ENCODE peak calls at places on chromosome 21, in six cellular contexts. G is iPS DF 6.9, Z is body of pancreas, P is tibial artery, C is neural progenitor cell, M is transverse colon. O is an unnamed sample. For H3K27me3, H3K9me3 and H3K4me1, the result is how much of the 10 kb centered on the place peaks cover.

GRCh38 chr21:27277122-27277521 is 310.2 kb upstream of the ADAMTS5 start:
- DNase-seq in C (no peak), M (no peak), P (no peak), Z (no peak), G (no peak), O (no peak)

GRCh38 chr21:18603246-18603645 is 199.7 kb upstream of the TMPRSS15 start:
- DNase-seq in G (no peak), C (no peak), Z (no peak), P (no peak), M (no peak), O (no peak)

GRCh38 chr21:45537746-45538291 is 4.4 kb downstream of the SLC19A1 start:
- DNase-seq in Z (no peak), P (peak), C (no peak), G (no peak), M (peak), O (no peak)

GRCh38 chr21:34560021-34560420 is 48.0 kb upstream of the KCNE1 start:
- DNase-seq in Z (no peak), G (no peak), M (no peak), C (no peak), P (no peak), O (no peak)

GRCh38 chr21:15421947-15422346 is 307.8 kb upstream of the USP25 start:
- DNase-seq in P (no peak), Z (no peak), M (no peak), G (no peak), C (no peak), O (no peak)

GRCh38 chr21:15063821-15064575 is 802 bp downstream of the NRIP1 start:
- DNase-seq in M (peak), G (no peak), P (peak), C (peak), Z (peak), O (peak)

GRCh38 chr21:41865002-41865777 is 14.0 kb downstream of the PRDM15 start:
- DNase-seq in P (peak), G (no peak), M (peak), C (no peak), Z (no peak), O (no peak)

GRCh38 chr21:28761709-28762356 is 230.8 kb downstream of the LTN1 start:
- DNase-seq in Z (no peak), M (no peak), P (no peak), G (no peak), C (no peak), O (no peak)

GRCh38 chr21:27647401-27647800 is 680.5 kb upstream of the ADAMTS5 start:
- DNase-seq in M (no peak), P (no peak), G (no peak), C (no peak), Z (no peak), O (no peak)

GRCh38 chr21:34916446-34916845 is 132.7 kb downstream of the RUNX1 start:
- DNase-seq in C (no peak), P (no peak), M (no peak), G (no peak), Z (no peak), O (peak)

GRCh38 chr21:26191609-26192008 is 21.0 kb upstream of the APP start:
- DNase-seq in C (no peak), M (no peak), G (no peak), Z (no peak), P (no peak), O (no peak)

GRCh38 chr21:36835383-36835795 is 131.1 kb downstream of the HLCS start:
- DNase-seq in M (peak), G (no peak), P (no peak), C (no peak), Z (no peak), O (no peak)

GRCh38 chr21:24367936-24368335 is 1239.3 kb downstream of the MRPL39 start:
- DNase-seq in Z (no peak), P (no peak), G (no peak), C (no peak), M (no peak), O (no peak)

GRCh38 chr21:45544449-45545235 is 2.4 kb upstream of the SLC19A1 start:
- DNase-seq in M (no peak), G (no peak), Z (peak), P (peak), C (no peak), O (no peak)

GRCh38 chr21:21632926-21633325 is 634.7 kb downstream of the NCAM2 start:
- DNase-seq in C (no peak), G (no peak), P (no peak), M (no peak), Z (no peak), O (no peak)

GRCh38 chr21:35136586-35137254 is 87.6 kb upstream of the RUNX1 start:
- DNase-seq in G (no peak), C (no peak), M (peak), Z (peak), P (no peak), O (peak)

GRCh38 chr21:26717146-26717739 is 128.0 kb downstream of the ADAMTS1 start:
- DNase-seq in Z (no peak), P (no peak), M (no peak), C (no peak), G (no peak), O (peak)

GRCh38 chr21:29382029-29382654 is 83.4 kb downstream of the BACH1 start:
- DNase-seq in Z (no peak), G (no peak), M (no peak), C (no peak), P (no peak), O (peak)

GRCh38 chr21:18951291-18952038 is 547.9 kb upstream of the TMPRSS15 start:
- DNase-seq in C (peak), G (peak), Z (peak), P (no peak), M (peak), O (peak)

GRCh38 chr21:33975548-33976081 is 60.0 kb upstream of the ATP5PO start:
- DNase-seq in P (no peak), M (peak), Z (peak), G (no peak), C (no peak), O (no peak)

GRCh38 chr21:32653326-32653901 is 41.2 kb upstream of the CFAP298 start:
- DNase-seq in Z (peak), G (no peak), C (peak), P (no peak), M (no peak), O (peak)

GRCh38 chr21:42827588-42827987 is 51.8 kb downstream of the WDR4 start:
- DNase-seq in G (no peak), M (no peak), Z (no peak), P (no peak), C (no peak), O (no peak)

GRCh38 chr21:42684109-42684916 is 30.9 kb downstream of the PDE9A start:
- DNase-seq in M (no peak), P (no peak), Z (no peak), C (no peak), G (no peak), O (no peak)

GRCh38 chr21:42799516-42799915 is 79.8 kb downstream of the WDR4 start:
- DNase-seq in Z (no peak), P (no peak), G (no peak), M (no peak), C (no peak), O (no peak)

GRCh38 chr21:24590261-24590660 is 1017.0 kb downstream of the MRPL39 start:
- DNase-seq in G (no peak), M (no peak), Z (no peak), P (no peak), C (no peak), O (no peak)

GRCh38 chr21:42392731-42393442 is 3.0 kb downstream of the TMPRSS3 start:
- DNase-seq in M (no peak), P (no peak), Z (no peak), C (no peak), G (no peak), O (no peak)

GRCh38 chr21:42039470-42039901 is 29.3 kb upstream of the ZBTB21 start:
- DNase-seq in M (no peak), G (no peak), P (no peak), C (no peak), Z (peak), O (no peak)

GRCh38 chr21:29332461-29333354 is 34.0 kb downstream of the BACH1 start:
- DNase-seq in Z (no peak), G (no peak), M (no peak), P (no peak), C (no peak), O (no peak)

GRCh38 chr21:46229133-46229922 is 754 bp upstream of the LSS start:
- DNase-seq in Z (no peak), M (no peak), P (no peak), C (no peak), G (no peak), O (no peak)

GRCh38 chr21:36188081-36188681 is 31.6 kb downstream of the DOP1B start:
- DNase-seq in P (no peak), C (no peak), Z (peak), M (peak), G (no peak), O (no peak)

GRCh38 chr21:33401617-33401967 is 1.6 kb upstream of the IFNGR2 start:
- DNase-seq in C (no peak), Z (peak), G (no peak), P (no peak), M (no peak), O (no peak)

GRCh38 chr21:34129039-34129891 is 55.9 kb downstream of the MRPS6 start:
- DNase-seq in P (peak), Z (peak), M (peak), G (no peak), C (peak), O (peak)

GRCh38 chr21:28885853-28886177 is 106.9 kb downstream of the LTN1 start:
- DNase-seq in P (no peak), C (no peak), M (no peak), Z (no peak), G (no peak), O (no peak)

GRCh38 chr21:17472592-17473271 is 40.1 kb upstream of the CXADR start:
- DNase-seq in P (no peak), M (peak), Z (no peak), G (no peak), C (no peak), O (no peak)
- H3K27me3 ChIP-seq in P (under half), M (under half), Z (under half), G (under half), C (under half), O (under half)

GRCh38 chr21:44440241-44441040 is 14.9 kb upstream of the LRRC3 start:
- DNase-seq in M (no peak), G (no peak), Z (no peak), P (peak), C (no peak), O (no peak)

GRCh38 chr21:44441581-44442265 is 13.6 kb upstream of the LRRC3 start:
- DNase-seq in M (no peak), C (no peak), G (no peak), Z (no peak), P (peak), O (no peak)

GRCh38 chr21:44439211-44439600 is 16.1 kb upstream of the LRRC3 start:
- DNase-seq in G (no peak), P (peak), Z (no peak), C (no peak), M (no peak), O (no peak)

GRCh38 chr21:44442266-44443125 is 12.8 kb upstream of the LRRC3 start:
- DNase-seq in G (no peak), M (no peak), Z (no peak), C (no peak), P (peak), O (no peak)

DNA sequence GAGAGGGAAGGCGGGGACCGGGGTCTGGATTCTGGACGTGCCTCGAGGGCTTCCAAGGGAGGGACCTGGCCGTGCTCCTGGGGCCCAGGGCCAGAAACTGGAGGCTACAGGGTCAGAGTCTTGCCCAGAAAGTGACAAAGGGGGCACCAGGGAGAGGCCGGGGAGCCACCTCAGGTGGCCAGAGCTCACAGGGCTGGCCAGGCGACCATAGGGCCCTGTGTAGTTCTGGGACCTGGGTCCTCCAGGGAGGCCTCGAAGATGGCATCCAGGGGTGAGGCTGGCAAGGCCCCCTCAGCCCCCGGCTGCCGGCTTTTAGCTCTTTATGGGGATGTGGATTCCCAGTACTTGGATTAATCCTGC is 14.3 kb upstream of the LRRC3 start:
- DNase-seq in P (no peak), Z (no peak), C (no peak), M (no peak), G (no peak), O (no peak)
- H3K9me3 ChIP-seq in P (under half), Z (under half), C (under half), M (under half), G (under half), O (under half)

GRCh38 chr21:43919283-43919682 is 54.3 kb downstream of the AGPAT3 start:
- DNase-seq in G (no peak), C (no peak), Z (no peak), M (no peak), P (no peak), O (no peak)
- H3K4me1 ChIP-seq in G (under half), C (under half), Z (under half), M (under half), P (under half), O (under half)

GRCh38 chr21:39197448-39197847 is 14.2 kb upstream of the PSMG1 start:
- DNase-seq in M (no peak), G (no peak), Z (no peak), P (no peak), C (no peak), O (no peak)
- H3K27me3 ChIP-seq in M (under half), G (under half), Z (under half), P (under half), C (under half), O (under half)